ENCODE peak calls at places on chromosomes 16 and 17, in nine cellular contexts. G is IMR-90; T is foreskin fibroblast; Q is RCC 7860; K is astrocyte of the cerebellum; C is NCI-H774; J is amygdala; X is Right ventricle myocardium superior; M is activated T-helper 1 cell treated with anti-CD3 and anti-CD28 coated beads, Interleukin-2, amount 50 U/mL, for 16 hours. B is an unnamed sample.

GRCh38 chr17:61324540-61324868 is 75.1 kb upstream of the TBX2 start:
- DNase-seq in G (peak; percentile 82), T (peak; percentile 65), Q (peak; percentile 73), K (no peak), C (no peak), J (no peak), X (no peak), M (no peak), B (no peak)

GRCh38 chr17:63035695-63036094 is 69.7 kb downstream of the TANC2 start:
- DNase-seq in G (no peak), T (no peak), Q (no peak), K (peak; percentile 36), C (peak; percentile 54), J (no peak), X (no peak), M (no peak), B (no peak)

GRCh38 chr16:1678500-1679098 is 520 bp downstream of the JPT2 start:
- DNase-seq in G (peak; percentile 24), T (peak; percentile 16), Q (peak; percentile 55), K (no peak), C (no peak), J (no peak), X (peak; percentile 58), M (peak; percentile 17), B (peak; percentile 35)

GRCh38 chr17:77476920-77477805 is 336.4 kb downstream of the SEC14L1 start:
- DNase-seq in G (peak; percentile 98), T (peak; percentile 99), Q (peak; percentile 64), K (peak; percentile 90), C (no peak), J (no peak), X (peak; percentile 75), M (no peak), B (no peak)

GRCh38 chr16:71498031-71498430 is 8.9 kb upstream of the ZNF19 start:
- DNase-seq in G (no peak), T (no peak), Q (no peak), K (no peak), C (no peak), J (no peak), X (no peak), M (no peak), B (no peak)

GRCh38 chr17:63516910-63517824 is 6.0 kb upstream of the KCNH6 start:
- DNase-seq in G (peak; percentile 86), T (peak; percentile 62), Q (peak; percentile 98), K (no peak), C (no peak), J (no peak), X (no peak), M (no peak), B (no peak)

GRCh38 chr17:74160656-74161500 is 42.6 kb upstream of the RPL38 start:
- DNase-seq in G (no peak), T (no peak), Q (no peak), K (no peak), C (no peak), J (no peak), X (no peak), M (no peak), B (no peak)

GRCh38 chr17:11330871-11331270 is 89.9 kb downstream of the SHISA6 start:
- DNase-seq in G (peak; percentile 1), T (no peak), Q (no peak), K (peak; percentile 18), C (no peak), J (no peak), X (no peak), M (no peak), B (no peak)

GRCh38 chr17:15247891-15248529 is 17.1 kb downstream of the PMP22 start:
- DNase-seq in G (no peak), T (no peak), Q (no peak), K (no peak), C (no peak), J (no peak), X (no peak), M (no peak), B (no peak)

GRCh38 chr17:63696381-63696961 is 3.5 kb downstream of the LIMD2 start:
- DNase-seq in G (no peak), T (peak; percentile 21), Q (peak; percentile 21), K (no peak), C (no peak), J (no peak), X (no peak), M (no peak), B (no peak)

GRCh38 chr16:49485663-49486062 is 112.1 kb downstream of the C16orf78 start:
- DNase-seq in G (no peak), T (no peak), Q (no peak), K (no peak), C (no peak), J (no peak), X (no peak), M (no peak), B (no peak)

GRCh38 chr17:51540151-51540550 is 279.8 kb downstream of the UTP18 start:
- DNase-seq in G (no peak), T (no peak), Q (no peak), K (no peak), C (no peak), J (no peak), X (no peak), M (no peak), B (no peak)

GRCh38 chr17:41354538-41354937 is 3.9 kb upstream of the KRT33A start:
- DNase-seq in G (no peak), T (no peak), Q (no peak), K (no peak), C (no peak), J (no peak), X (no peak), M (no peak), B (no peak)

GRCh38 chr17:6639651-6640535 is 618 bp downstream of the KIAA0753 start:
- DNase-seq in G (peak; percentile 38), T (no peak), Q (no peak), K (no peak), C (no peak), J (no peak), X (peak; percentile 57), M (no peak), B (no peak)

GRCh38 chr16:66248096-66248495 is 118.4 kb upstream of the CDH5 start:
- DNase-seq in G (peak; percentile 77), T (peak; percentile 49), Q (no peak), K (no peak), C (no peak), J (no peak), X (peak; percentile 88), M (no peak), B (no peak)

GRCh38 chr17:75350029-75350428 is 55.4 kb downstream of the GRB2 start:
- DNase-seq in G (no peak), T (no peak), Q (no peak), K (no peak), C (no peak), J (no peak), X (no peak), M (no peak), B (no peak)

GRCh38 chr17:81109957-81110356 is 55.4 kb upstream of the PVALEF start:
- DNase-seq in G (no peak), T (no peak), Q (no peak), K (no peak), C (no peak), J (no peak), X (no peak), M (no peak), B (no peak)

GRCh38 chr16:27547134-27547533 is 2.6 kb downstream of the GTF3C1 start:
- DNase-seq in G (peak; percentile 79), T (peak; percentile 70), Q (no peak), K (peak; percentile 28), C (no peak), J (no peak), X (no peak), M (no peak), B (no peak)

GRCh38 chr16:86761117-86761971 is 183.0 kb downstream of the FOXL1 start:
- DNase-seq in G (peak; percentile 68), T (peak; percentile 78), Q (peak; percentile 8), K (no peak), C (no peak), J (no peak), X (peak; percentile 77), M (no peak), B (no peak)

GRCh38 chr16:81808933-81809480 is 29.9 kb downstream of the PLCG2 start:
- DNase-seq in G (no peak), T (no peak), Q (no peak), K (no peak), C (no peak), J (no peak), X (no peak), M (no peak), B (no peak)

GRCh38 chr16:13702614-13703013 is 217.3 kb upstream of the ERCC4 start:
- DNase-seq in G (no peak), T (no peak), Q (no peak), K (no peak), C (no peak), J (no peak), X (no peak), M (no peak), B (no peak)

GRCh38 chr16:25051446-25052160 is 36.4 kb upstream of the ARHGAP17 start:
- DNase-seq in G (peak; percentile 84), T (peak; percentile 59), Q (no peak), K (no peak), C (no peak), J (no peak), X (no peak), M (no peak), B (no peak)

GRCh38 chr17:31544186-31544585 is 152.7 kb downstream of the RAB11FIP4 start:
- DNase-seq in G (no peak), T (no peak), Q (no peak), K (no peak), C (no peak), J (no peak), X (no peak), M (no peak), B (no peak)

GRCh38 chr17:29590261-29590978 is 972 bp upstream of the GIT1 start:
- DNase-seq in G (peak; percentile 58), T (no peak), Q (no peak), K (no peak), C (no peak), J (no peak), X (no peak), M (no peak), B (no peak)

GRCh38 chr17:74235040-74235581 is 21.7 kb downstream of the TTYH2 start:
- DNase-seq in G (no peak), T (no peak), Q (no peak), K (no peak), C (no peak), J (no peak), X (no peak), M (no peak), B (no peak)

GRCh38 chr16:350203-350602 is 2.3 kb downstream of the AXIN1 start:
- DNase-seq in G (no peak), T (no peak), Q (no peak), K (no peak), C (no peak), J (no peak), X (no peak), M (no peak), B (no peak)

GRCh38 chr17:2803971-2804370 is 7.7 kb downstream of the RAP1GAP2 start:
- DNase-seq in G (no peak), T (no peak), Q (no peak), K (no peak), C (no peak), J (no peak), X (no peak), M (no peak), B (no peak)

GRCh38 chr17:78665952-78666920 is 89.0 kb upstream of the DNAH17 start:
- DNase-seq in G (no peak), T (no peak), Q (no peak), K (no peak), C (no peak), J (no peak), X (no peak), M (peak; percentile 23), B (no peak)

GRCh38 chr17:7139400-7139799 is 24.8 kb upstream of the ASGR2 start:
- DNase-seq in G (no peak), T (no peak), Q (no peak), K (no peak), C (no peak), J (no peak), X (no peak), M (no peak), B (no peak)

GRCh38 chr16:19085679-19086200 is 18.3 kb downstream of the COQ7 start:
- DNase-seq in G (no peak), T (peak; percentile 39), Q (peak; percentile 37), K (no peak), C (no peak), J (no peak), X (no peak), M (no peak), B (no peak)

GRCh38 chr16:81174644-81175324 is 63.7 kb upstream of the BCO1 start:
- DNase-seq in G (peak; percentile 81), T (peak; percentile 16), Q (no peak), K (no peak), C (no peak), J (no peak), X (no peak), M (no peak), B (no peak)

B was measured in activated gamma-delta T cell.